ENCODE peak calls at places on chromosomes 1 and 21, in six cellular contexts. X is fibroblast of lung, U is HTR-8/SVneo, S is EL, H is AG20443, K is NCI-H2171. R is an unnamed sample.
A peak's percentile ranks its signal among the peaks of the same experiment; 100 is the strongest.

GRCh38 chr21:36710729-36711048 is 11.8 kb downstream of the SIM2 start:
- DNase-seq in X (no peak), U (no peak), S (no peak), H (no peak), K (no peak), R (no peak)

GRCh38 chr1:218433744-218434143 is 88.6 kb downstream of the TGFB2 start:
- DNase-seq in X (peak; percentile 57), U (no peak), S (no peak), H (no peak), K (no peak), R (no peak)

GRCh38 chr1:55428236-55428635 is 213.1 kb upstream of the USP24 start:
- DNase-seq in X (peak; percentile 62), U (no peak), S (no peak), H (no peak), K (no peak), R (no peak)

GRCh38 chr1:90384152-90384650 is 332.9 kb downstream of the BARHL2 start:
- DNase-seq in X (no peak), U (no peak), S (no peak), H (no peak), K (no peak), R (no peak)

GRCh38 chr1:145855426-145855948 is 3.4 kb downstream of the PIAS3 start:
- DNase-seq in X (no peak), U (no peak), S (no peak), H (no peak), K (no peak), R (no peak)

GRCh38 chr21:44919913-44920693 is 596 bp downstream of the ITGB2 start:
- DNase-seq in X (no peak), U (no peak), S (no peak), H (no peak), K (no peak), R (no peak)

GRCh38 chr1:214966366-214966765 is 116.2 kb upstream of the KCNK2 start:
- DNase-seq in X (peak; percentile 6), U (no peak), S (no peak), H (peak; percentile 77), K (no peak), R (no peak)

GRCh38 chr21:37531402-37532042 is 164.9 kb downstream of the DYRK1A start:
- DNase-seq in X (no peak), U (no peak), S (no peak), H (peak; percentile 42), K (no peak), R (no peak)